ENCODE peak calls at places on chromosomes 3 and 15, in eight cellular contexts. M is GM23338, R is endothelial cell of umbilical vein, W is IMR-90, L is K562, E is PC-3, I is mammary epithelial cell, F is neural progenitor cell. T is an unnamed sample.

GRCh38 chr15:68618339-68619302 is 39.8 kb downstream of the CORO2B start:
- DNase-seq in E (peak; percentile 17), F (no peak), R (peak; percentile 77), I (no peak), L (no peak), W (peak; percentile 70), M (no peak), T (peak; percentile 95)

GRCh38 chr15:41269887-41270286 is 38.8 kb downstream of the CHP1 start:
- DNase-seq in W (no peak), F (no peak), E (no peak), M (no peak), L (no peak), R (no peak), I (no peak), T (no peak)

GRCh38 chr3:138567403-138567802 is 26.7 kb downstream of the CEP70 start:
- DNase-seq in F (no peak), I (no peak), R (no peak), E (peak; percentile 16), L (no peak), M (no peak), W (no peak), T (peak; percentile 25)

GRCh38 chr3:44342191-44342790 is 3.7 kb downstream of the TCAIM start:
- DNase-seq in F (no peak), M (no peak), W (peak; percentile 87), E (no peak), R (peak; percentile 44), L (no peak), I (no peak), T (peak; percentile 48)

GRCh38 chr3:52827441-52827840 is 3.0 kb downstream of the ITIH4 start:
- DNase-seq in L (no peak), M (no peak), W (peak; percentile 35), F (no peak), I (no peak), R (no peak), E (no peak), T (peak; percentile 87)

GRCh38 chr3:89395441-89395840 is 288.0 kb downstream of the EPHA3 start:
- DNase-seq in E (no peak), L (no peak), W (no peak), F (no peak), I (no peak), R (no peak), M (no peak), T (no peak)

GRCh38 chr15:42163291-42163690 is 6.9 kb upstream of the PLA2G4F start:
- DNase-seq in R (no peak), L (no peak), F (no peak), E (no peak), W (no peak), M (no peak), I (no peak), T (no peak)

GRCh38 chr3:882526-882925 is 210.3 kb upstream of the CNTN6 start:
- DNase-seq in F (no peak), M (no peak), L (no peak), I (peak; percentile 71), R (peak; percentile 5), E (no peak), W (no peak), T (no peak)

GRCh38 chr3:12221663-12222062 is 63.0 kb upstream of the TIMP4 start:
- DNase-seq in L (no peak), E (peak; percentile 6), W (no peak), R (no peak), I (no peak), M (no peak), F (no peak), T (no peak)

DNA sequence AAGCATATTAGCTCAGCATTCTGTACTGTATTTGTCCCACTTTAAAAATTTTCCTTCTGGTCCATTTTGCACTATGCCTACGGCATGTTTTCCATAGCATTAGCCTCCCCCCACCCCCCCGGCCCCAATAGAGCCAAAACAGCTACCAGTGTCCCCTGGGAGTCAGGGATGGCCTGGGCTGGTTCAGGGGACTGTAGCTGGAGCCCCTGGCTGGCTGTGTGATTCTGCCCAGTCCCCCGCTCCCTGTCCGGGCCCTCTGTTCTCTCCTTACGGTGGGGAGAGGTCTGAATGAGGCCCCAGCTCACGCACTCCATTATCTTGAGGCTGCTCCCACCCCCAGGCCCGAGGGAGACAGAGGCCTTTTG is 70.1 kb downstream of the KLF15 start:
- DNase-seq in M (no peak), L (no peak), R (no peak), E (no peak), F (no peak), I (no peak), W (no peak), T (peak; percentile 63)
- H3K4me3 ChIP-seq in M (peak overlapping the region; percentile 76), L (no peak overlapping the region), R (peak overlapping the region; percentile 8), E (no peak overlapping the region), F (peak overlapping the region; percentile 43), I (peak overlapping the region; percentile 1), W (peak overlapping the region; percentile 23), T (peak overlapping the region; percentile 73)

GRCh38 chr15:63016234-63016633 is 26.3 kb upstream of the TPM1 start:
- DNase-seq in R (no peak), L (no peak), W (no peak), I (no peak), M (no peak), E (no peak), F (no peak), T (no peak)
- H3K27ac ChIP-seq in R (no peak overlapping the region), L (no peak overlapping the region), W (no peak overlapping the region), I (peak overlapping the region; percentile 35), M (no peak overlapping the region), E (peak overlapping the region; percentile 20), F (no peak overlapping the region), T (peak overlapping the region; percentile 79)

DNA sequence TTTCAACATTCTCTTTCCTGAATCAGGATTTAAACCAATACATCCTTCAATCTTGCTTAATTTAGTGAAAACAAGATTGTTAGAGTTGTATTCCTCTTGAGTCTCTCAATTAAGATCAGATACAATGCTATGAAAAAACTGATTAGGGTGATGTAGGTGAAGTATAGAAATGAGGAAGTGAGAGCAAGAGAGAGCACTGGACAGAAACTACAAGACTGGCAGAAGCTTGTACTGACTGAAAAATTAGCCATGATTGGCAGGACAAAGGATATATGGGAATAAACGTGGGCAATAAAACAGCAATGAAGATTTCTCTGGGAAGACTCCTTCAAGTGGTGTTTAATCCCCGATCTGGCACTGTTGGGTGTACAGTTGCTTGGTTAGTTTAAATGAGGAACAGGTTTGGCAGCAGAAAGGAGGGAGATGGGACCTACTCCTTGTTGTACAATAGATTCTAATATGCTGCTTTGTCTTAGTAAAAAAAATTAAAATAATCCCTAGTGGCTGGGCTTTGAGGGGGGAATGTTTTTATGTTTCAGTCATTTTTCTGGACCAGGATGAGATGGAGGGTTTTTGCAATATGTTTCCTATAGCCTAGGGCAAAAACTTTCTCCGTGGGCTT is 252.7 kb downstream of the SLC9A9 start:
- DNase-seq in M (no peak), E (no peak), W (no peak), R (no peak), I (no peak), L (no peak), F (no peak), T (no peak)
- H3K4me2 ChIP-seq in M (no peak overlapping the region), E (no peak overlapping the region), W (no peak overlapping the region), R (no peak overlapping the region), I (no peak overlapping the region), L (no peak overlapping the region), F (no peak overlapping the region), T (no peak overlapping the region)

DNA sequence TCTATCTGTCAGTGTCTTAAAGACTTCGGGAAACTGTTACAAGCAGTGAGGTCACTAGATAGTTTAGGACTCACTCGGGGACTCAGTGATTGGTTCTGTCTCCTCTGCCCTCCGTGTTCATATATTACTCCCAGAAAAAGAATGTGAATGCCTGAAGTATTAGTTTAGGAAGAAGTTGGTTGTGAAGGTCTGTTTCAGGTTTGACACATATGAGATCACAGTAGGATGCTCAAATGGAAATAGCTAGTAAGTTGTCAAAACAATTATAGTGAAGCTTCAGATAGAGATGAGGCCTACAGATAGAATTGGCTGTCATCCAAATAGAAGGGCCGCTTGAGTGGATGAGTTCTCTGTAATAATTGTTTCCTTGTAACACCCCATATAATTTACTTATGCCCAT is 172.6 kb downstream of the PLCL2 start:
- DNase-seq in L (no peak), F (no peak), E (no peak), M (no peak), I (no peak), W (peak; percentile 69), R (no peak), T (peak; percentile 52)
- H3K4me3 ChIP-seq in L (no peak overlapping the region), F (no peak overlapping the region), E (no peak overlapping the region), M (no peak overlapping the region), I (no peak overlapping the region), W (no peak overlapping the region), R (no peak overlapping the region), T (no peak overlapping the region)

GRCh38 chr3:197368821-197369220 is 70.4 kb upstream of the DLG1 start:
- DNase-seq in W (no peak), I (no peak), M (no peak), L (no peak), F (no peak), R (no peak), E (no peak), T (no peak)

GRCh38 chr3:197366301-197367044 is 68.1 kb upstream of the DLG1 start:
- DNase-seq in L (no peak), F (no peak), E (peak; percentile 96), R (no peak), M (no peak), W (no peak), I (peak; percentile 64), T (peak; percentile 76)

GRCh38 chr3:197365621-197366020 is 67.2 kb upstream of the DLG1 start:
- DNase-seq in L (no peak), W (no peak), M (peak; percentile 26), E (peak; percentile 31), I (no peak), F (no peak), R (no peak), T (no peak)

GRCh38 chr3:197368330-197368729 is 69.9 kb upstream of the DLG1 start:
- DNase-seq in E (no peak), M (peak; percentile 43), R (no peak), W (no peak), L (no peak), I (no peak), F (peak; percentile 59), T (no peak)

GRCh38 chr3:197367081-197367780 is 68.8 kb upstream of the DLG1 start:
- DNase-seq in I (peak; percentile 92), M (peak; percentile 16), F (peak; percentile 49), L (no peak), W (peak; percentile 82), E (peak; percentile 99), R (no peak), T (peak; percentile 94)
- H3K27ac ChIP-seq in I (peak overlapping the region; percentile 54), M (no peak overlapping the region), F (no peak overlapping the region), L (no peak overlapping the region), W (no peak overlapping the region), E (peak overlapping the region; percentile 97), R (no peak overlapping the region), T (peak overlapping the region; percentile 86)

GRCh38 chr3:60584250-60584649 is 667.0 kb downstream of the FHIT start:
- DNase-seq in L (no peak), I (no peak), W (peak; percentile 76), R (no peak), E (no peak), M (no peak), F (no peak), T (no peak)
- H3K4me2 ChIP-seq in L (no peak overlapping the region), I (no peak overlapping the region), W (no peak overlapping the region), R (no peak overlapping the region), E (no peak overlapping the region), M (no peak overlapping the region), F (no peak overlapping the region), T (no peak overlapping the region)

GRCh38 chr15:89071471-89071870 is 16.8 kb upstream of the ABHD2 start:
- DNase-seq in L (no peak), I (no peak), F (no peak), R (no peak), E (no peak), W (no peak), M (peak; percentile 38), T (no peak)
- H3K4me3 ChIP-seq in L (no peak overlapping the region), I (no peak overlapping the region), F (no peak overlapping the region), R (no peak overlapping the region), E (no peak overlapping the region), W (no peak overlapping the region), M (no peak overlapping the region), T (no peak overlapping the region)

GRCh38 chr3:24042879-24043567 is 97.9 kb downstream of the NR1D2 start:
- DNase-seq in I (no peak), R (no peak), M (no peak), W (no peak), F (no peak), E (no peak), L (no peak), T (no peak)
- H3K27ac ChIP-seq in I (no peak overlapping the region), R (no peak overlapping the region), M (no peak overlapping the region), W (no peak overlapping the region), F (no peak overlapping the region), E (no peak overlapping the region), L (no peak overlapping the region), T (no peak overlapping the region)